ENCODE peak calls at places on chromosomes 7 and 10, in eight cellular contexts. One of them, this sample, is unnamed.

GRCh38 chr7:117322741-117323584 is at the start of gene WNT2:
- DNase-seq in stimulated activated CD4-positive, alpha-beta T cell treated with anti-CD3 and anti-CD28 coated beads, Interleukin-4, amount 100 ng/mL, for 4 hours: no peak
- DNase-seq in heart left ventricle: no peak
- DNase-seq in GM03348: peak
- DNase-seq in Ammon's horn: no peak
- DNase-seq in aorta: no peak
- DNase-seq in GDM1: no peak
- DNase-seq in cardiac fibroblast: peak
- DNase-seq in this sample: peak

GRCh38 chr7:103636153-103636552 is 190.1 kb upstream of the SLC26A5 start:
- DNase-seq in stimulated activated CD4-positive, alpha-beta T cell treated with anti-CD3 and anti-CD28 coated beads, Interleukin-4, amount 100 ng/mL, for 4 hours: no peak
- DNase-seq in aorta: no peak
- DNase-seq in cardiac fibroblast: peak
- DNase-seq in GM03348: no peak
- DNase-seq in GDM1: no peak
- DNase-seq in heart left ventricle: no peak
- DNase-seq in Ammon's horn: no peak
- DNase-seq in this sample: no peak

GRCh38 chr10:1536341-1536740 is 201.0 kb downstream of the ADARB2 start:
- DNase-seq in heart left ventricle: no peak
- DNase-seq in stimulated activated CD4-positive, alpha-beta T cell treated with anti-CD3 and anti-CD28 coated beads, Interleukin-4, amount 100 ng/mL, for 4 hours: no peak
- DNase-seq in cardiac fibroblast: no peak
- DNase-seq in GDM1: no peak
- DNase-seq in GM03348: no peak
- DNase-seq in Ammon's horn: no peak
- DNase-seq in aorta: peak
- DNase-seq in this sample: no peak

GRCh38 chr10:14524692-14525091 is 194.0 kb upstream of the FRMD4A start:
- DNase-seq in Ammon's horn: no peak
- DNase-seq in cardiac fibroblast: peak
- DNase-seq in aorta: no peak
- DNase-seq in stimulated activated CD4-positive, alpha-beta T cell treated with anti-CD3 and anti-CD28 coated beads, Interleukin-4, amount 100 ng/mL, for 4 hours: no peak
- DNase-seq in heart left ventricle: no peak
- DNase-seq in GM03348: peak
- DNase-seq in GDM1: no peak
- DNase-seq in this sample: no peak

GRCh38 chr7:666454-667292 is 59.8 kb upstream of the DNAAF5 start:
- DNase-seq in cardiac fibroblast: no peak
- DNase-seq in GM03348: no peak
- DNase-seq in GDM1: no peak
- DNase-seq in aorta: peak
- DNase-seq in heart left ventricle: no peak
- DNase-seq in stimulated activated CD4-positive, alpha-beta T cell treated with anti-CD3 and anti-CD28 coated beads, Interleukin-4, amount 100 ng/mL, for 4 hours: no peak
- DNase-seq in Ammon's horn: no peak
- DNase-seq in this sample: no peak

GRCh38 chr10:8144496-8144895 is 90.0 kb downstream of the GATA3 start:
- DNase-seq in stimulated activated CD4-positive, alpha-beta T cell treated with anti-CD3 and anti-CD28 coated beads, Interleukin-4, amount 100 ng/mL, for 4 hours: no peak
- DNase-seq in heart left ventricle: no peak
- DNase-seq in GM03348: no peak
- DNase-seq in GDM1: no peak
- DNase-seq in aorta: no peak
- DNase-seq in Ammon's horn: no peak
- DNase-seq in cardiac fibroblast: no peak
- DNase-seq in this sample: no peak

GRCh38 chr10:4450981-4451501 is 375.0 kb upstream of the AKR1E2 start:
- DNase-seq in aorta: no peak
- DNase-seq in stimulated activated CD4-positive, alpha-beta T cell treated with anti-CD3 and anti-CD28 coated beads, Interleukin-4, amount 100 ng/mL, for 4 hours: no peak
- DNase-seq in cardiac fibroblast: peak
- DNase-seq in GDM1: peak
- DNase-seq in heart left ventricle: no peak
- DNase-seq in Ammon's horn: peak
- DNase-seq in GM03348: peak
- DNase-seq in this sample: peak

GRCh38 chr10:72515455-72515854 is 110.4 kb downstream of the MICU1 start:
- DNase-seq in Ammon's horn: no peak
- DNase-seq in heart left ventricle: no peak
- DNase-seq in GDM1: no peak
- DNase-seq in stimulated activated CD4-positive, alpha-beta T cell treated with anti-CD3 and anti-CD28 coated beads, Interleukin-4, amount 100 ng/mL, for 4 hours: no peak
- DNase-seq in cardiac fibroblast: no peak
- DNase-seq in aorta: no peak
- DNase-seq in GM03348: no peak
- DNase-seq in this sample: no peak

GRCh38 chr7:135217645-135218509 is 6.6 kb upstream of the WDR91 start:
- DNase-seq in stimulated activated CD4-positive, alpha-beta T cell treated with anti-CD3 and anti-CD28 coated beads, Interleukin-4, amount 100 ng/mL, for 4 hours: no peak
- DNase-seq in GDM1: no peak
- DNase-seq in Ammon's horn: no peak
- DNase-seq in aorta: no peak
- DNase-seq in cardiac fibroblast: no peak
- DNase-seq in heart left ventricle: no peak
- DNase-seq in GM03348: no peak
- DNase-seq in this sample: no peak

GRCh38 chr7:17624379-17624778 is 315.9 kb downstream of the SNX13 start:
- DNase-seq in GM03348: no peak
- DNase-seq in heart left ventricle: no peak
- DNase-seq in Ammon's horn: no peak
- DNase-seq in cardiac fibroblast: no peak
- DNase-seq in aorta: no peak
- DNase-seq in GDM1: no peak
- DNase-seq in stimulated activated CD4-positive, alpha-beta T cell treated with anti-CD3 and anti-CD28 coated beads, Interleukin-4, amount 100 ng/mL, for 4 hours: no peak
- DNase-seq in this sample: no peak

GRCh38 chr10:70337201-70337651 is 45.2 kb downstream of the LRRC20 start:
- DNase-seq in stimulated activated CD4-positive, alpha-beta T cell treated with anti-CD3 and anti-CD28 coated beads, Interleukin-4, amount 100 ng/mL, for 4 hours: no peak
- DNase-seq in heart left ventricle: no peak
- DNase-seq in cardiac fibroblast: no peak
- DNase-seq in Ammon's horn: peak
- DNase-seq in GM03348: no peak
- DNase-seq in aorta: no peak
- DNase-seq in GDM1: no peak
- DNase-seq in this sample: no peak

GRCh38 chr10:46218921-46219320 is 67.9 kb upstream of the ANTXRL start:
- DNase-seq in GDM1: peak
- DNase-seq in Ammon's horn: no peak
- DNase-seq in aorta: no peak
- DNase-seq in GM03348: peak
- DNase-seq in stimulated activated CD4-positive, alpha-beta T cell treated with anti-CD3 and anti-CD28 coated beads, Interleukin-4, amount 100 ng/mL, for 4 hours: no peak
- DNase-seq in heart left ventricle: no peak
- DNase-seq in cardiac fibroblast: no peak
- DNase-seq in this sample: no peak

This sample was measured in AG08396.